ENCODE peak calls at places on chromosomes 6 and 20, in nine cellular contexts. One of them, this sample, is unnamed.

GRCh38 chr6:15876406-15876805 is 213.6 kb upstream of the DTNBP1 start:
- DNase-seq in GM13976: peak
- DNase-seq in neural progenitor cell: no peak
- DNase-seq in heart left ventricle: no peak
- DNase-seq in GM13977: peak
- DNase-seq in lung: no peak
- DNase-seq in CD8-positive, alpha-beta T cell: no peak
- DNase-seq in fibroblast of lung: peak
- DNase-seq in Peyer's patch: no peak
- DNase-seq in this sample: no peak

GRCh38 chr6:32906539-32906938 is 34.3 kb downstream of the HLA-DMB start:
- DNase-seq in GM13976: no peak
- DNase-seq in heart left ventricle: no peak
- DNase-seq in lung: no peak
- DNase-seq in fibroblast of lung: peak
- DNase-seq in CD8-positive, alpha-beta T cell: no peak
- DNase-seq in neural progenitor cell: no peak
- DNase-seq in GM13977: no peak
- DNase-seq in Peyer's patch: no peak
- DNase-seq in this sample: no peak

GRCh38 chr6:89989742-89990141 is 95.5 kb downstream of the GJA10 start:
- DNase-seq in GM13976: no peak
- DNase-seq in CD8-positive, alpha-beta T cell: no peak
- DNase-seq in neural progenitor cell: no peak
- DNase-seq in lung: no peak
- DNase-seq in GM13977: no peak
- DNase-seq in heart left ventricle: no peak
- DNase-seq in Peyer's patch: no peak
- DNase-seq in fibroblast of lung: peak
- DNase-seq in this sample: no peak

GRCh38 chr20:41559658-41560057 is 58.5 kb downstream of the CHD6 start:
- DNase-seq in Peyer's patch: no peak
- DNase-seq in CD8-positive, alpha-beta T cell: no peak
- DNase-seq in fibroblast of lung: peak
- DNase-seq in lung: no peak
- DNase-seq in GM13976: no peak
- DNase-seq in neural progenitor cell: no peak
- DNase-seq in heart left ventricle: no peak
- DNase-seq in GM13977: no peak
- DNase-seq in this sample: no peak

GRCh38 chr6:109224994-109225393 is 129.7 kb downstream of the CEP57L1 start:
- DNase-seq in GM13977: no peak
- DNase-seq in CD8-positive, alpha-beta T cell: no peak
- DNase-seq in Peyer's patch: no peak
- DNase-seq in neural progenitor cell: no peak
- DNase-seq in fibroblast of lung: no peak
- DNase-seq in GM13976: no peak
- DNase-seq in heart left ventricle: no peak
- DNase-seq in lung: no peak
- DNase-seq in this sample: no peak

GRCh38 chr6:77447254-77447653 is 16.0 kb downstream of the HTR1B start:
- DNase-seq in lung: no peak
- DNase-seq in GM13977: no peak
- DNase-seq in fibroblast of lung: peak
- DNase-seq in neural progenitor cell: no peak
- DNase-seq in heart left ventricle: no peak
- DNase-seq in CD8-positive, alpha-beta T cell: no peak
- DNase-seq in GM13976: no peak
- DNase-seq in Peyer's patch: no peak
- DNase-seq in this sample: no peak

GRCh38 chr6:37919417-37920157 is 100.1 kb downstream of the ZFAND3 start:
- DNase-seq in heart left ventricle: no peak
- DNase-seq in GM13977: no peak
- DNase-seq in fibroblast of lung: peak
- DNase-seq in CD8-positive, alpha-beta T cell: no peak
- DNase-seq in neural progenitor cell: no peak
- DNase-seq in lung: no peak
- DNase-seq in Peyer's patch: no peak
- DNase-seq in GM13976: no peak
- DNase-seq in this sample: no peak

GRCh38 chr20:7765221-7765620 is 175.0 kb downstream of the HAO1 start:
- DNase-seq in GM13976: no peak
- DNase-seq in GM13977: no peak
- DNase-seq in fibroblast of lung: no peak
- DNase-seq in CD8-positive, alpha-beta T cell: no peak
- DNase-seq in Peyer's patch: no peak
- DNase-seq in neural progenitor cell: no peak
- DNase-seq in lung: no peak
- DNase-seq in heart left ventricle: no peak
- DNase-seq in this sample: no peak

GRCh38 chr6:4155848-4156466 is 20.6 kb upstream of the ECI2 start:
- DNase-seq in GM13976: peak
- DNase-seq in lung: peak
- DNase-seq in heart left ventricle: peak
- DNase-seq in CD8-positive, alpha-beta T cell: peak
- DNase-seq in Peyer's patch: peak
- DNase-seq in fibroblast of lung: peak
- DNase-seq in neural progenitor cell: peak
- DNase-seq in GM13977: peak
- DNase-seq in this sample: peak

GRCh38 chr20:7744411-7744810 is 195.8 kb downstream of the HAO1 start:
- DNase-seq in Peyer's patch: no peak
- DNase-seq in CD8-positive, alpha-beta T cell: no peak
- DNase-seq in heart left ventricle: no peak
- DNase-seq in GM13976: no peak
- DNase-seq in fibroblast of lung: peak
- DNase-seq in GM13977: no peak
- DNase-seq in lung: no peak
- DNase-seq in neural progenitor cell: no peak
- DNase-seq in this sample: no peak

GRCh38 chr20:25223179-25223661 is 24.7 kb upstream of the PYGB start:
- DNase-seq in GM13977: no peak
- DNase-seq in heart left ventricle: no peak
- DNase-seq in lung: no peak
- DNase-seq in CD8-positive, alpha-beta T cell: no peak
- DNase-seq in GM13976: no peak
- DNase-seq in fibroblast of lung: peak
- DNase-seq in neural progenitor cell: peak
- DNase-seq in Peyer's patch: peak
- DNase-seq in this sample: peak

GRCh38 chr20:50975701-50976330 is 17.2 kb downstream of the MOCS3 start:
- DNase-seq in heart left ventricle: no peak
- DNase-seq in GM13976: no peak
- DNase-seq in neural progenitor cell: no peak
- DNase-seq in fibroblast of lung: no peak
- DNase-seq in CD8-positive, alpha-beta T cell: no peak
- DNase-seq in lung: no peak
- DNase-seq in GM13977: no peak
- DNase-seq in Peyer's patch: no peak
- DNase-seq in this sample: no peak

GRCh38 chr6:130647221-130647620 is 180.0 kb upstream of the SMLR1 start:
- DNase-seq in fibroblast of lung: peak
- DNase-seq in GM13976: no peak
- DNase-seq in GM13977: no peak
- DNase-seq in CD8-positive, alpha-beta T cell: no peak
- DNase-seq in neural progenitor cell: no peak
- DNase-seq in Peyer's patch: no peak
- DNase-seq in lung: no peak
- DNase-seq in heart left ventricle: no peak
- DNase-seq in this sample: no peak

GRCh38 chr6:135568366-135568765 is 70.8 kb upstream of the AHI1 start:
- DNase-seq in lung: no peak
- DNase-seq in neural progenitor cell: no peak
- DNase-seq in heart left ventricle: peak
- DNase-seq in GM13977: peak
- DNase-seq in fibroblast of lung: peak
- DNase-seq in CD8-positive, alpha-beta T cell: peak
- DNase-seq in Peyer's patch: no peak
- DNase-seq in GM13976: peak
- DNase-seq in this sample: no peak

GRCh38 chr20:5548112-5548511 is 202.1 kb upstream of the SHLD1 start:
- DNase-seq in GM13976: no peak
- DNase-seq in GM13977: no peak
- DNase-seq in lung: no peak
- DNase-seq in Peyer's patch: no peak
- DNase-seq in CD8-positive, alpha-beta T cell: no peak
- DNase-seq in fibroblast of lung: no peak
- DNase-seq in heart left ventricle: no peak
- DNase-seq in neural progenitor cell: no peak
- DNase-seq in this sample: no peak

GRCh38 chr20:61263084-61263695 is 11.1 kb downstream of the CDH4 start:
- DNase-seq in heart left ventricle: no peak
- DNase-seq in lung: no peak
- DNase-seq in neural progenitor cell: peak
- DNase-seq in GM13976: no peak
- DNase-seq in fibroblast of lung: no peak
- DNase-seq in GM13977: no peak
- DNase-seq in CD8-positive, alpha-beta T cell: no peak
- DNase-seq in Peyer's patch: no peak
- DNase-seq in this sample: no peak

GRCh38 chr6:9064156-9064555 is 628.8 kb upstream of the SLC35B3 start:
- DNase-seq in GM13976: no peak
- DNase-seq in heart left ventricle: no peak
- DNase-seq in lung: no peak
- DNase-seq in neural progenitor cell: no peak
- DNase-seq in GM13977: no peak
- DNase-seq in CD8-positive, alpha-beta T cell: no peak
- DNase-seq in Peyer's patch: no peak
- DNase-seq in fibroblast of lung: no peak
- DNase-seq in this sample: no peak

GRCh38 chr6:27250955-27251671 is 3.6 kb downstream of the PRSS16 start:
- DNase-seq in neural progenitor cell: peak
- DNase-seq in CD8-positive, alpha-beta T cell: peak
- DNase-seq in GM13977: peak
- DNase-seq in fibroblast of lung: peak
- DNase-seq in GM13976: peak
- DNase-seq in heart left ventricle: no peak
- DNase-seq in Peyer's patch: peak
- DNase-seq in lung: peak
- DNase-seq in this sample: peak

GRCh38 chr20:18928626-18929025 is 115.0 kb downstream of the SCP2D1 start:
- DNase-seq in lung: no peak
- DNase-seq in neural progenitor cell: no peak
- DNase-seq in heart left ventricle: no peak
- DNase-seq in Peyer's patch: no peak
- DNase-seq in GM13977: no peak
- DNase-seq in GM13976: no peak
- DNase-seq in fibroblast of lung: no peak
- DNase-seq in CD8-positive, alpha-beta T cell: no peak
- DNase-seq in this sample: no peak

GRCh38 chr20:2405693-2406065 is 25.0 kb downstream of the TGM6 start:
- DNase-seq in GM13976: no peak
- DNase-seq in Peyer's patch: no peak
- DNase-seq in GM13977: no peak
- DNase-seq in CD8-positive, alpha-beta T cell: no peak
- DNase-seq in lung: no peak
- DNase-seq in neural progenitor cell: no peak
- DNase-seq in fibroblast of lung: no peak
- DNase-seq in heart left ventricle: no peak
- DNase-seq in this sample: no peak

GRCh38 chr20:23928788-23929187 is 49.2 kb upstream of the CST5 start:
- DNase-seq in Peyer's patch: no peak
- DNase-seq in lung: no peak
- DNase-seq in heart left ventricle: no peak
- DNase-seq in fibroblast of lung: no peak
- DNase-seq in GM13977: no peak
- DNase-seq in neural progenitor cell: no peak
- DNase-seq in CD8-positive, alpha-beta T cell: peak
- DNase-seq in GM13976: no peak
- DNase-seq in this sample: no peak

GRCh38 chr6:20095436-20095835 is 116.8 kb downstream of the MBOAT1 start:
- DNase-seq in CD8-positive, alpha-beta T cell: no peak
- DNase-seq in heart left ventricle: no peak
- DNase-seq in neural progenitor cell: no peak
- DNase-seq in Peyer's patch: no peak
- DNase-seq in lung: no peak
- DNase-seq in GM13976: no peak
- DNase-seq in fibroblast of lung: no peak
- DNase-seq in GM13977: no peak
- DNase-seq in this sample: no peak

GRCh38 chr20:44849712-44850111 is 35.8 kb upstream of the YWHAB start:
- DNase-seq in CD8-positive, alpha-beta T cell: no peak
- DNase-seq in GM13977: no peak
- DNase-seq in neural progenitor cell: peak
- DNase-seq in lung: no peak
- DNase-seq in heart left ventricle: no peak
- DNase-seq in fibroblast of lung: no peak
- DNase-seq in GM13976: no peak
- DNase-seq in Peyer's patch: no peak
- DNase-seq in this sample: no peak
- TF ChIP-seq CTCF in CD8-positive, alpha-beta T cell: no peak
- TF ChIP-seq CTCF in GM13977: no peak
- TF ChIP-seq CTCF in neural progenitor cell: peak
- TF ChIP-seq CTCF in lung: no peak
- TF ChIP-seq CTCF in heart left ventricle: no peak
- TF ChIP-seq CTCF in fibroblast of lung: no peak
- TF ChIP-seq CTCF in GM13976: no peak
- TF ChIP-seq CTCF in Peyer's patch: no peak
- TF ChIP-seq CTCF in this sample: peak

DNA sequence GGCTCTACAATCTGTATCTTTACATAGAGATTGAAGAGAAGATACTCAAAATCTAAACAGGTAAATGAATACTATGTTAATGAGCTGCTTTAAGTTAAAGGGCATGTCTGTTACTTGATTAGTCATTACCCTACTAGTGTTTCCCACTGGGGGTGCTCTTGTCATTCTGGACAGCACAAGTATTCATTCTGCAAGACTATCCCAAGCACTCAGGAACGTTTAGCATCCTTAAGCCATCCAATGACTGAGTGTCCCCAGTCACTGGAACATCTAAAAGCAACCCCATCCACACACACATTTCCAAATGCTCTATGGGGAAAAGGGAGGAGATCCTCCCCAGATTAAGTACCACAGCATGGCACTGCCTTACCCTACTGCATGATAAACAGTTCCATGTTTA is 25.7 kb downstream of the EZR start:
- DNase-seq in CD8-positive, alpha-beta T cell: no peak
- DNase-seq in Peyer's patch: no peak
- DNase-seq in lung: no peak
- DNase-seq in GM13976: peak
- DNase-seq in GM13977: no peak
- DNase-seq in fibroblast of lung: peak
- DNase-seq in neural progenitor cell: peak
- DNase-seq in heart left ventricle: no peak
- DNase-seq in this sample: peak
- TF ChIP-seq CTCF in CD8-positive, alpha-beta T cell: peak
- TF ChIP-seq CTCF in Peyer's patch: peak
- TF ChIP-seq CTCF in lung: no peak
- TF ChIP-seq CTCF in GM13976: peak
- TF ChIP-seq CTCF in GM13977: peak
- TF ChIP-seq CTCF in fibroblast of lung: peak
- TF ChIP-seq CTCF in neural progenitor cell: peak
- TF ChIP-seq CTCF in heart left ventricle: peak
- TF ChIP-seq CTCF in this sample: peak

GRCh38 chr6:38997128-38997761 is 51.3 kb upstream of the GLP1R start:
- DNase-seq in fibroblast of lung: peak
- DNase-seq in heart left ventricle: peak
- DNase-seq in GM13976: no peak
- DNase-seq in lung: no peak
- DNase-seq in neural progenitor cell: peak
- DNase-seq in CD8-positive, alpha-beta T cell: peak
- DNase-seq in GM13977: peak
- DNase-seq in Peyer's patch: no peak
- DNase-seq in this sample: no peak
- TF ChIP-seq CTCF in fibroblast of lung: peak
- TF ChIP-seq CTCF in heart left ventricle: peak
- TF ChIP-seq CTCF in GM13976: peak
- TF ChIP-seq CTCF in lung: peak
- TF ChIP-seq CTCF in neural progenitor cell: peak
- TF ChIP-seq CTCF in CD8-positive, alpha-beta T cell: peak
- TF ChIP-seq CTCF in GM13977: peak
- TF ChIP-seq CTCF in Peyer's patch: peak
- TF ChIP-seq CTCF in this sample: peak

GRCh38 chr6:14474816-14475215 is 357.2 kb downstream of the CD83 start:
- DNase-seq in lung: no peak
- DNase-seq in heart left ventricle: no peak
- DNase-seq in GM13977: no peak
- DNase-seq in CD8-positive, alpha-beta T cell: no peak
- DNase-seq in fibroblast of lung: no peak
- DNase-seq in Peyer's patch: no peak
- DNase-seq in GM13976: no peak
- DNase-seq in neural progenitor cell: no peak
- DNase-seq in this sample: peak
- TF ChIP-seq CTCF in lung: no peak
- TF ChIP-seq CTCF in heart left ventricle: no peak
- TF ChIP-seq CTCF in GM13977: no peak
- TF ChIP-seq CTCF in CD8-positive, alpha-beta T cell: no peak
- TF ChIP-seq CTCF in fibroblast of lung: no peak
- TF ChIP-seq CTCF in Peyer's patch: no peak
- TF ChIP-seq CTCF in GM13976: no peak
- TF ChIP-seq CTCF in neural progenitor cell: no peak
- TF ChIP-seq CTCF in this sample: no peak

This sample was measured in PC-9.